ENCODE peak calls at places on chromosomes 2 and 18, in five cellular contexts. L is fibroblast of the aortic adventitia, C is lower lobe of right lung, U is progenitor cell of endocrine pancreas, E is Calu3. Q is an unnamed sample.

GRCh38 chr2:233542507-233542906 is 24.1 kb downstream of the USP40 start:
- DNase-seq in E (no peak), C (no peak), U (no peak), L (peak; percentile 95), Q (no peak)

GRCh38 chr2:192413812-192414424 is 219.2 kb upstream of the TMEFF2 start:
- DNase-seq in L (no peak), E (no peak), U (no peak), C (peak; percentile 29), Q (peak; percentile 83)

GRCh38 chr2:126403039-126403666 is 252.8 kb upstream of the GYPC start:
- DNase-seq in C (no peak), U (no peak), L (no peak), E (no peak), Q (no peak)

GRCh38 chr2:96949701-96950350 is 36.6 kb downstream of the FAM178B start:
- DNase-seq in U (no peak), E (no peak), L (no peak), C (peak; percentile 32), Q (peak; percentile 66)

GRCh38 chr2:148375214-148375613 is 269.3 kb upstream of the EPC2 start:
- DNase-seq in U (no peak), E (no peak), L (peak; percentile 68), C (no peak), Q (no peak)

GRCh38 chr2:236262238-236262637 is 2.0 kb downstream of the ASB18 start:
- DNase-seq in C (no peak), L (no peak), E (no peak), U (no peak), Q (no peak)

GRCh38 chr2:1714291-1715064 is 29.8 kb downstream of the PXDN start:
- DNase-seq in L (no peak), U (no peak), C (no peak), E (no peak), Q (no peak)

GRCh38 chr2:186065491-186065890 is 326.9 kb downstream of the FSIP2 start:
- DNase-seq in U (no peak), C (no peak), L (no peak), E (no peak), Q (no peak)

GRCh38 chr2:215843579-215843978 is 169.8 kb downstream of the MREG start:
- DNase-seq in U (no peak), C (no peak), E (no peak), L (peak; percentile 78), Q (no peak)

GRCh38 chr18:54382076-54382475 is 24.4 kb downstream of the C18orf54 start:
- DNase-seq in E (no peak), C (no peak), U (no peak), L (no peak), Q (no peak)

GRCh38 chr2:6008186-6008585 is 316.0 kb downstream of the SOX11 start:
- DNase-seq in U (no peak), E (no peak), C (no peak), L (no peak), Q (no peak)

GRCh38 chr2:42602218-42602936 is 33.9 kb downstream of the MTA3 start:
- DNase-seq in L (no peak), C (no peak), U (no peak), E (no peak), Q (no peak)

GRCh38 chr2:42602937-42603219 is 34.4 kb downstream of the MTA3 start:
- DNase-seq in L (no peak), E (no peak), U (no peak), C (no peak), Q (no peak)

GRCh38 chr2:42593282-42593681 is 24.9 kb downstream of the MTA3 start:
- DNase-seq in L (no peak), E (no peak), U (no peak), C (no peak), Q (no peak)

GRCh38 chr2:42601076-42601475 is 32.6 kb downstream of the MTA3 start:
- DNase-seq in E (no peak), C (no peak), L (no peak), U (no peak), Q (no peak)

DNA sequence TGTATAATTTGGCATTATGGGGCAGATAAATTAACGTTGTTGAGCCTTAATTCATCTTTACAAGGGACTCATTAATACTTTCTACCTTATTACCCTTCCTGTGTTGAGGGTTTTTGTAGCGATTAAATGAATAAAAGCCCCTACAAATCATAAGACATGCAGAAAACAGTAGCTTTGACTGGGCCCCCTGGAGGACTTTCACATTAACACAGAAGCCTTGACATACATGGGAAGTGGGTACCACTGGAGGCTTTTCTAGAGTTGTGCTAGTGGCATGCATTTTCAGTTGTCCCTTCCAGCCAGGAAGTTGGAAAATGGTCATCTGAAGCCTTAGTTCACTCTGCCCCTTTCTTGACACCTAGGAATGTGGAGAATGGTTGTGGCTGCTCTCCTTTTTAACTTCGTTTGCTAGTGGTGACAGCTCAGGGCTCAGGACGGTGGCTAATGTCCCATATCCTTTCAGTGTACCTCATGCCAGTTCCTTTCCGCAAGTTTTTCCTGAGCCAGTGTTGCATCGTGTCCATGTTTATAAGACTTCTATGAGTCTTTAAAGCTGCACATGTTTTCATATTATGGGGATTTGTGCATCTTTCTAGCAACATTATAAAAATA is 30.3 kb downstream of the MTA3 start:
- DNase-seq in U (no peak), L (no peak), E (no peak), C (no peak), Q (no peak)
- TF ChIP-seq CTCF in U (no peak), L (no peak), E (no peak), C (no peak), Q (peak; percentile 28)

GRCh38 chr2:114548151-114548550 is 105.7 kb downstream of the DPP10 start:
- DNase-seq in L (no peak), C (no peak), U (no peak), E (no peak), Q (no peak)

GRCh38 chr2:114545052-114545451 is 102.6 kb downstream of the DPP10 start:
- DNase-seq in L (no peak), C (no peak), E (no peak), U (no peak), Q (no peak)

GRCh38 chr2:114537777-114538176 is 95.3 kb downstream of the DPP10 start:
- DNase-seq in E (no peak), L (no peak), U (no peak), C (no peak), Q (no peak)

GRCh38 chr2:114546511-114546910 is 104.1 kb downstream of the DPP10 start:
- DNase-seq in U (no peak), L (no peak), E (no peak), C (no peak), Q (no peak)

GRCh38 chr2:114543106-114543806 is 100.8 kb downstream of the DPP10 start:
- DNase-seq in L (peak; percentile 2), E (peak; percentile 44), C (no peak), U (no peak), Q (no peak)
- TF ChIP-seq CTCF in L (no peak), E (peak; percentile 41), C (peak; percentile 37), U (peak; percentile 54), Q (peak; percentile 30)

GRCh38 chr18:13712400-13713131 is 13.8 kb downstream of the FAM210A start:
- DNase-seq in E (no peak), U (no peak), C (no peak), L (no peak), Q (no peak)

GRCh38 chr18:13713455-13714055 is 12.8 kb downstream of the FAM210A start:
- DNase-seq in L (no peak), U (no peak), C (no peak), E (no peak), Q (no peak)

DNA sequence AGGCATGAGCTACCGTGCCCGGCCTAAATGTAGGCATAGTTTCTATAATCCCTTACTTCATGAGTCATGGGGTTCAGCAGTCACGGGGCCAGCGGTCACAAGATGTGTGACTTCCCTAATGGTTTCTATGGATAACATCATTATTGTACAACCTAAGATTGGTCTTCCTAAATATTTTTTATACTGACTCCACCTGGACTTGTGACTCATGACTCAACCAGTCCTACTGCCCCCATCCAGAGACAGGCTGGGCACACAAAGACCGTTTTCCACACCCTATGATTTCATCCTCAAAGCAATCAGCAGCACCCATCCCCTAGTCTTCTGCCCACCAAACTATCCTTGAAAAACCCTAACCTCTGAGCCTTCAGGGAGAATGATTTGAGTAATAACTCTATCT is 15.9 kb downstream of the FAM210A start:
- DNase-seq in C (peak; percentile 71), L (no peak), E (peak; percentile 75), U (no peak), Q (no peak)
- TF ChIP-seq CTCF in C (no peak), L (no peak), E (no peak), U (no peak), Q (no peak)

GRCh38 chr2:175036582-175037018 is 31.4 kb upstream of the CHN1 start:
- DNase-seq in C (no peak), L (peak; percentile 40), E (no peak), U (no peak), Q (no peak)
- TF ChIP-seq CTCF in C (peak; percentile 55), L (peak; percentile 35), E (no peak), U (peak; percentile 70), Q (peak; percentile 85)

GRCh38 chr2:150548527-150548926 is 61.1 kb upstream of the RND3 start:
- DNase-seq in C (no peak), L (no peak), U (no peak), E (no peak), Q (no peak)
- TF ChIP-seq CTCF in C (no peak), L (peak; percentile 36), U (peak; percentile 53), E (no peak), Q (peak; percentile 66)

GRCh38 chr2:48568551-48568950 is 38.6 kb downstream of the STON1 start:
- DNase-seq in C (no peak), E (no peak), U (no peak), L (no peak), Q (no peak)

GRCh38 chr2:48567671-48568070 is 37.7 kb downstream of the STON1 start:
- DNase-seq in E (no peak), U (no peak), C (no peak), L (peak; percentile 32), Q (no peak)

GRCh38 chr2:48562281-48562680 is 32.3 kb downstream of the STON1 start:
- DNase-seq in E (no peak), U (no peak), C (no peak), L (no peak), Q (no peak)

GRCh38 chr2:48569433-48569832 is 39.5 kb downstream of the STON1 start:
- DNase-seq in U (no peak), C (no peak), L (no peak), E (no peak), Q (no peak)

DNA sequence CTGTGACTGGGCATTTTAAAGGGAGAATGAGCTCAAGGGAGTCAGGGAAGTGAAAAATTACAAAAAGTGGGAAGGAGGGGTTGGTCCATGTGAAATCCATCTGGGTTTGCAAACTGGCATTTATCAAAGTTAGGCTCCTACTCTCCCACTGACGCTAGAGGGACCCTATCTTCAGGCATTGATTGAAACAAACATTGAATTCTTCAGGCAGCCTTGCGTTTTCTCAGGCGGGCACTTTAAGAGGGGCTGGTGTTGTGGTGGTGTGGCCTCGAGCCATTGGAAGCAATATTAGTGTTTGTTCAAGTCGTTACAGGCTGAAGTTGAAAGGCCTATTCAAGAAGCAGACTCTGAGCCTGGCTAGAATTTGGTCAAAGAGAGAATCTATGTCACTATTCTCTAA is 36.6 kb downstream of the STON1 start:
- DNase-seq in E (no peak), U (no peak), C (no peak), L (peak; percentile 36), Q (no peak)
- TF ChIP-seq CTCF in E (no peak), U (peak; percentile 58), C (peak; percentile 7), L (peak; percentile 59), Q (peak; percentile 72)

GRCh38 chr2:9095690-9096089 is 92.2 kb upstream of the MBOAT2 start:
- DNase-seq in C (peak; percentile 72), U (no peak), L (peak; percentile 49), E (no peak), Q (no peak)
- TF ChIP-seq CTCF in C (peak; percentile 40), U (no peak), L (peak; percentile 22), E (no peak), Q (peak; percentile 70)

GRCh38 chr2:75647771-75648170 is 1.2 kb downstream of the MRPL19 start:
- DNase-seq in L (no peak), U (no peak), E (no peak), C (no peak), Q (no peak)
- TF ChIP-seq CTCF in L (peak; percentile 18), U (no peak), E (no peak), C (no peak), Q (peak; percentile 7)

Q was measured in chondrocyte.